ENCODE peak calls at places on chromosomes 1 and 21, in four cellular contexts. P, C, D and Q are unnamed samples.
A peak's percentile ranks its signal among the peaks of the same experiment; 100 is the strongest.

GRCh38 chr21:42301371-42302291 is 13.6 kb downstream of the TFF3 start:
- DNase-seq in C (no peak), P (no peak), D (no peak), Q (no peak)

GRCh38 chr1:13732971-13733667 is 33.1 kb downstream of the PRDM2 start:
- DNase-seq in C (no peak), D (no peak), P (no peak), Q (no peak)

GRCh38 chr1:181128592-181129497 is 40.3 kb downstream of the IER5 start:
- DNase-seq in P (no peak), D (no peak), C (peak; percentile 90), Q (no peak)

GRCh38 chr1:87084247-87084836 is 169.9 kb downstream of the HS2ST1 start:
- DNase-seq in C (no peak), P (no peak), D (peak; percentile 59), Q (peak; percentile 61)

GRCh38 chr1:14516974-14517812 is 81.3 kb upstream of the KAZN start:
- DNase-seq in P (no peak), C (no peak), D (peak; percentile 79), Q (peak; percentile 100)

GRCh38 chr1:100300691-100301090 is 34.7 kb downstream of the RTCA start:
- DNase-seq in C (no peak), P (no peak), D (no peak), Q (no peak)

GRCh38 chr1:202007703-202008489 is 2.5 kb upstream of the ELF3 start:
- DNase-seq in D (peak; percentile 72), C (no peak), P (peak; percentile 79), Q (no peak)

GRCh38 chr1:80656628-80657019 is 1144.1 kb upstream of the ADGRL2 start:
- DNase-seq in D (no peak), P (no peak), C (no peak), Q (peak; percentile 61)

GRCh38 chr1:232306269-232306911 is 323.5 kb downstream of the SIPA1L2 start:
- DNase-seq in D (no peak), C (no peak), P (no peak), Q (no peak)

GRCh38 chr1:164726235-164726634 is 167.3 kb downstream of the PBX1 start:
- DNase-seq in P (no peak), D (peak; percentile 91), C (no peak), Q (peak; percentile 96)

GRCh38 chr1:91851130-91852010 is 34.6 kb downstream of the TGFBR3 start:
- DNase-seq in C (no peak), D (peak; percentile 92), P (peak; percentile 69), Q (peak; percentile 94)

GRCh38 chr1:55280731-55281130 is 65.6 kb upstream of the USP24 start:
- DNase-seq in C (no peak), D (peak; percentile 65), P (no peak), Q (peak; percentile 62)

GRCh38 chr1:109622103-109622892 is 2.7 kb downstream of the AMPD2 start:
- DNase-seq in D (no peak), C (no peak), P (no peak), Q (no peak)

GRCh38 chr1:235012436-235013210 is 116.0 kb downstream of the TOMM20 start:
- DNase-seq in C (no peak), D (no peak), P (no peak), Q (no peak)

GRCh38 chr1:162175393-162175792 is 105.9 kb downstream of the NOS1AP start:
- DNase-seq in D (no peak), C (no peak), P (no peak), Q (no peak)

GRCh38 chr1:149849246-149849946 is 50.0 kb upstream of the BOLA1 start:
- DNase-seq in P (no peak), C (no peak), D (no peak), Q (no peak)

GRCh38 chr1:10473145-10473765 is 926 bp upstream of the DFFA start:
- DNase-seq in C (no peak), D (no peak), P (no peak), Q (no peak)

GRCh38 chr1:30471307-30471706 is 252.1 kb downstream of the MATN1 start:
- DNase-seq in P (no peak), D (no peak), C (no peak), Q (no peak)

GRCh38 chr1:200438911-200439310 is 29.1 kb upstream of the ZNF281 start:
- DNase-seq in P (no peak), C (no peak), D (peak; percentile 61), Q (peak; percentile 40)

GRCh38 chr1:159938221-159938852 is 7.1 kb downstream of the IGSF9 start:
- DNase-seq in P (no peak), D (no peak), C (no peak), Q (no peak)

GRCh38 chr1:113551728-113552127 is 161.4 kb downstream of the MAGI3 start:
- DNase-seq in C (no peak), P (no peak), D (no peak), Q (no peak)

GRCh38 chr1:100649128-100649527 is 70.4 kb upstream of the VCAM1 start:
- DNase-seq in D (no peak), C (no peak), P (no peak), Q (peak; percentile 33)

GRCh38 chr1:214538497-214538896 is 12.9 kb downstream of the PTPN14 start:
- DNase-seq in P (no peak), D (no peak), C (no peak), Q (no peak)

GRCh38 chr1:244768804-244769203 is 66.7 kb upstream of the COX20 start:
- DNase-seq in P (no peak), C (no peak), D (no peak), Q (no peak)

GRCh38 chr1:8910914-8911313 is 32.4 kb upstream of the ENO1 start:
- DNase-seq in C (no peak), P (no peak), D (peak; percentile 44), Q (no peak)

GRCh38 chr1:62882161-62882560 is 98.2 kb downstream of the ATG4C start:
- DNase-seq in P (no peak), C (no peak), D (no peak), Q (no peak)

GRCh38 chr1:23202263-23202749 is 15.0 kb downstream of the HTR1D start:
- DNase-seq in C (no peak), P (no peak), D (peak; percentile 52), Q (peak; percentile 57)

GRCh38 chr1:25135903-25136302 is 96.4 kb downstream of the SYF2 start:
- DNase-seq in C (no peak), D (no peak), P (no peak), Q (no peak)

GRCh38 chr1:161374373-161374772 is 6.7 kb upstream of the CFAP126 start:
- DNase-seq in P (no peak), C (no peak), D (peak; percentile 14), Q (peak; percentile 29)

GRCh38 chr21:45709127-45709526 is 65.6 kb downstream of the PCBP3 start:
- DNase-seq in P (no peak), D (no peak), C (peak; percentile 49), Q (peak; percentile 50)

GRCh38 chr1:89536555-89537393 is 12.1 kb downstream of the LRRC8B start:
- DNase-seq in P (no peak), C (no peak), D (no peak), Q (no peak)

GRCh38 chr1:150151291-150152181 is 1.8 kb downstream of the PLEKHO1 start:
- DNase-seq in D (no peak), C (no peak), P (no peak), Q (peak; percentile 58)

GRCh38 chr1:224170748-224171478 is 12.1 kb upstream of the DEGS1 start:
- DNase-seq in C (no peak), D (peak; percentile 30), P (no peak), Q (peak; percentile 24)
- TF ChIP-seq CTCF in C (peak; percentile 38), D (peak; percentile 46), P (peak; percentile 44), Q (peak; percentile 36)

DNA sequence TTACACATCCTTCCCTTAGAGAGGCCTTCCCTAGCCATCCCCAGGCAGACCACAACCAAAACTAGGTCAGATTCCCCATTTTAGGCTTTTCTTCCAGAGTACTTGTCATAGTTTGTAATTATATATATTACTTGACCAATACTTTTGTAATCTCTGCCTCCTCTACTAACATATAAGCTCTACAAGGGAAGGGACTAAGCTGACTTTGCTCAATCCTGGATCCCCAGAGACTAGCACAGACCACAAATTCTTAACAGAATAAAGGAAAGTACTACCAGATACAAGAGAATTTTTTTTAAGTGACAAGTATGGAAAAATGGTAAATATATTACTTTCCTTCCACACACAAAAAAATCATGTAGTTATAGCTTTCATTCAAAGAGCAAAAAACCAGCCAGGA is 2.0 kb downstream of the ZMYM6 start:
- DNase-seq in P (no peak), C (no peak), D (no peak), Q (peak; percentile 43)
- H3K4me3 ChIP-seq in P (no peak overlapping the region), C (peak overlapping the region; percentile 70), D (no peak overlapping the region), Q (no peak overlapping the region)

GRCh38 chr1:240000634-240001033 is 91.0 kb upstream of the FMN2 start:
- DNase-seq in C (no peak), P (no peak), D (peak; percentile 64), Q (peak; percentile 91)

GRCh38 chr1:239997160-239997514 is 94.5 kb upstream of the FMN2 start:
- DNase-seq in D (no peak), C (no peak), P (no peak), Q (no peak)

GRCh38 chr1:239997515-239998311 is 94.0 kb upstream of the FMN2 start:
- DNase-seq in C (no peak), P (peak; percentile 23), D (no peak), Q (no peak)

GRCh38 chr1:239998312-239998649 is 93.4 kb upstream of the FMN2 start:
- DNase-seq in P (no peak), C (no peak), D (no peak), Q (no peak)

GRCh38 chr1:239999170-239999569 is 92.5 kb upstream of the FMN2 start:
- DNase-seq in D (no peak), C (no peak), P (no peak), Q (no peak)
- TF ChIP-seq CTCF in D (no peak), C (no peak), P (no peak), Q (no peak)

DNA sequence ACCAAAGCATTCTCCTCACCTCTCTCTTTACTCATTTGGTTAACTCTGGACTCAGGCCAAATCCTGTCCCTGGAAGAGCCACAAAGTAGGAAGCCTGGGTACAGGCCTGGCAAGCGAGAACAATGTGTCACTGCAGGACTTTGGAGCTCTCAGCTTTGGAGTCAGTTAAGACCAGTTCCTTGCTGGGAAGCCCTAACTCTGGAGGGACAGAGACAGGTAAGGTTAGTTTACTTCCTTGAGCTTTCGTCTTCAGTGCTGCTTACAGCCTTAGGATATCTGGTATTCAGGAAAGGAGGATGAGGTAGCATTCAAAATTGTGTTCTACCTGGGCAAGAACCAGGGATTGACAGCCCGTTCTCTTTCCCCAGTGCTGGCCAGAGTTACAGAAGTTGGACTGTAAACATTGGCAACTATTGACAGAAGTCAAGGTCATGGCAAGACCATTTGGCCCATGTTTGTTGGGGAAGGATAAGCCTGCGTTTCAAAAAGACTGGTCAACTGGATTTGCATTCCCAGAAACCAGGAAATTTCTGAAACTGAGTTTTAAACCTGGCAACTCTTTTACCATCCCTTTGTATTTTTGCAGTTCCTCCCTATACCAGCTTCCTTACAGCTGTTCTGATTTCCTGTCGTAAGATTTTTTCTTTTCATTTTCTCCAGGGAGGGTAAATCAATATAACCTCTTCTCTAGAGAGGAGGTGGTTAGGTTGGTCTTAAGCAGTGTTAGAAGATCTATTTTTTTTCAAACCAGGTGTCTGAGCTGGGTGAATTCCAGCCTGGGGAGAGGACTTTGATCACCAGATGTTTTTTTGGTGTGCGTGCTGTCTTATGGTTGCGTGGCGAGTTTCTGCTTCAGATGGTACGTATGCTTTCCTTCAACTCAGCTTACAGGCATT is at the start of gene C4BPB:
- DNase-seq in D (peak; percentile 61), C (no peak), P (peak; percentile 57), Q (no peak)
- H3K4me3 ChIP-seq in D (peak within 1 kb of the TSS; percentile 41), C (no peak within 1 kb of the TSS), P (no peak within 1 kb of the TSS), Q (no peak within 1 kb of the TSS)